ENCODE peak calls at places on chromosomes 7 and 10, in seven cellular contexts. J is AG10803, E is stromal cell of bone marrow, L is amniotic stem cell, Z is Daoy, S is HCEC 1CT, Y is GM19239. H is an unnamed sample.

GRCh38 chr7:651032-651728 is 75.3 kb upstream of the DNAAF5 start:
- DNase-seq in S (no peak), E (no peak), J (no peak), Y (no peak), Z (no peak), L (no peak), H (no peak)

GRCh38 chr7:7738622-7739021 is 20.2 kb upstream of the RPA3 start:
- DNase-seq in J (no peak), Y (no peak), S (no peak), Z (no peak), E (no peak), L (no peak), H (no peak)

GRCh38 chr10:62479523-62479922 is 105.4 kb downstream of the ZNF365 start:
- DNase-seq in E (no peak), S (no peak), J (no peak), Z (no peak), Y (no peak), L (no peak), H (no peak)

GRCh38 chr10:13351340-13351915 is 3.3 kb upstream of the SEPHS1 start:
- DNase-seq in E (no peak), J (no peak), Y (no peak), Z (no peak), S (no peak), L (no peak), H (peak)

GRCh38 chr10:87740232-87740631 is 77.8 kb downstream of the ATAD1 start:
- DNase-seq in Y (no peak), J (peak), E (peak), Z (no peak), L (peak), S (peak), H (no peak)

GRCh38 chr10:123284022-123284421 is 129.8 kb downstream of the BUB3 start:
- DNase-seq in L (no peak), E (no peak), Z (no peak), J (no peak), S (no peak), Y (no peak), H (peak)

GRCh38 chr10:29748109-29748650 is 113.4 kb upstream of the SVIL start:
- DNase-seq in S (no peak), J (no peak), E (no peak), Z (peak), Y (no peak), L (no peak), H (peak)

GRCh38 chr7:5589819-5590595 is 166.4 kb upstream of the TNRC18 start:
- DNase-seq in Y (no peak), J (no peak), E (no peak), L (no peak), S (no peak), Z (no peak), H (no peak)

GRCh38 chr7:144459635-144460034 is 56.1 kb upstream of the NOBOX start:
- DNase-seq in J (no peak), S (no peak), E (no peak), Y (no peak), L (no peak), Z (no peak), H (no peak)

GRCh38 chr7:117828831-117829230 is 44.4 kb downstream of the CTTNBP2 start:
- DNase-seq in Y (no peak), S (no peak), L (no peak), Z (peak), E (no peak), J (peak), H (no peak)

GRCh38 chr10:61975107-61975932 is 73.8 kb downstream of the ARID5B start:
- DNase-seq in J (peak), S (peak), L (peak), Z (peak), E (peak), Y (no peak), H (peak)

GRCh38 chr7:132934017-132934416 is 147.9 kb downstream of the CHCHD3 start:
- DNase-seq in J (no peak), E (no peak), Y (no peak), Z (no peak), L (no peak), S (no peak), H (no peak)

GRCh38 chr10:129870926-129871660 is 93.0 kb downstream of the EBF3 start:
- DNase-seq in Y (no peak), E (no peak), J (peak), L (no peak), S (no peak), Z (peak), H (no peak)

GRCh38 chr10:121579656-121580055 is 18.6 kb downstream of the FGFR2 start:
- DNase-seq in Z (no peak), Y (no peak), J (no peak), L (no peak), S (no peak), E (no peak), H (peak)

GRCh38 chr10:78656397-78656796 is 412.4 kb upstream of the ZMIZ1 start:
- DNase-seq in Z (no peak), S (no peak), L (no peak), Y (no peak), J (no peak), E (no peak), H (no peak)

GRCh38 chr7:41830271-41830670 is 127.4 kb upstream of the INHBA start:
- DNase-seq in Y (no peak), J (no peak), S (peak), E (no peak), L (no peak), Z (no peak), H (no peak)

GRCh38 chr7:1260236-1260635 is 27.6 kb downstream of the UNCX start:
- DNase-seq in J (no peak), L (no peak), Y (no peak), E (no peak), S (no peak), Z (no peak), H (no peak)

GRCh38 chr7:35258125-35258890 is 4.4 kb upstream of the TBX20 start:
- DNase-seq in J (no peak), S (no peak), Y (no peak), L (no peak), Z (no peak), E (no peak), H (no peak)

GRCh38 chr10:113399051-113399450 is 153.8 kb upstream of the HABP2 start:
- DNase-seq in Z (no peak), L (no peak), E (no peak), Y (no peak), J (peak), S (no peak), H (no peak)

GRCh38 chr10:32077896-32078295 is 21.7 kb upstream of the KIF5B start:
- DNase-seq in L (peak), Z (peak), J (peak), S (peak), Y (no peak), E (peak), H (peak)

GRCh38 chr7:121605297-121605640 is 209.2 kb upstream of the FAM3C start:
- DNase-seq in L (no peak), E (no peak), Z (no peak), S (peak), J (no peak), Y (no peak), H (no peak)

GRCh38 chr7:98551541-98552273 is 65.4 kb upstream of the NPTX2 start:
- DNase-seq in Z (no peak), L (no peak), S (no peak), E (no peak), Y (no peak), J (no peak), H (no peak)

GRCh38 chr10:43679509-43679908 is 30.8 kb upstream of the ZNF32 start:
- DNase-seq in J (peak), L (no peak), Z (peak), E (no peak), S (no peak), Y (no peak), H (no peak)

GRCh38 chr7:88401009-88401623 is 94.4 kb upstream of the STEAP4 start:
- DNase-seq in S (no peak), Y (no peak), L (no peak), J (no peak), Z (no peak), E (no peak), H (no peak)

GRCh38 chr7:102916881-102917280 is 4.1 kb downstream of the LRRC17 start:
- DNase-seq in J (peak), Y (no peak), E (no peak), L (no peak), S (peak), Z (peak), H (no peak)

GRCh38 chr7:26891400-26892355 is 27.3 kb upstream of the SKAP2 start:
- DNase-seq in Z (peak), S (peak), L (no peak), Y (no peak), J (peak), E (peak), H (no peak)

GRCh38 chr10:89301721-89302445 is at the start of gene IFIT2:
- DNase-seq in J (peak), Z (peak), E (no peak), S (peak), L (peak), Y (peak), H (no peak)

GRCh38 chr7:156703209-156703608 is 62.6 kb downstream of the RNF32 start:
- DNase-seq in Y (no peak), S (no peak), L (no peak), J (no peak), E (no peak), Z (no peak), H (no peak)

GRCh38 chr10:130329792-130330191 is 193.6 kb downstream of the GLRX3 start:
- DNase-seq in Y (no peak), J (no peak), L (no peak), Z (no peak), S (no peak), E (no peak), H (no peak)

GRCh38 chr7:21497072-21497471 is 45.8 kb upstream of the DNAH11 start:
- DNase-seq in J (peak), L (no peak), Z (peak), Y (no peak), S (no peak), E (peak), H (no peak)